ENCODE peak calls at places on chromosomes 2 and 18, in four cellular contexts. One of them, this sample, is unnamed.

GRCh38 chr18:29123706-29124530 is 947.0 kb upstream of the CDH2 start:
- DNase-seq in H1: no peak
- DNase-seq in GM12878: no peak
- DNase-seq in K562: no peak
- DNase-seq in this sample: no peak

GRCh38 chr2:109660046-109660860 is 46.1 kb downstream of the SOWAHC start:
- DNase-seq in H1: no peak
- DNase-seq in GM12878: no peak
- DNase-seq in K562: no peak
- DNase-seq in this sample: no peak

GRCh38 chr18:49584431-49584830 is 22.6 kb downstream of the LIPG start:
- DNase-seq in H1: no peak
- DNase-seq in GM12878: no peak
- DNase-seq in K562: no peak
- DNase-seq in this sample: no peak

GRCh38 chr2:207528980-207529329 is 807 bp upstream of the CREB1 start:
- DNase-seq in H1: no peak
- DNase-seq in GM12878: no peak
- DNase-seq in K562: no peak
- DNase-seq in this sample: no peak

GRCh38 chr2:130381145-130381544 is 25.3 kb downstream of the PTPN18 start:
- DNase-seq in H1: no peak
- DNase-seq in GM12878: no peak
- DNase-seq in K562: no peak
- DNase-seq in this sample: no peak

GRCh38 chr2:78994789-78995188 is 30.7 kb upstream of the REG3G start:
- DNase-seq in H1: no peak
- DNase-seq in GM12878: no peak
- DNase-seq in K562: no peak
- DNase-seq in this sample: no peak

GRCh38 chr2:181607629-181608627 is 49.0 kb downstream of the CERKL start:
- DNase-seq in H1: no peak
- DNase-seq in GM12878: no peak
- DNase-seq in K562: no peak
- DNase-seq in this sample: peak

GRCh38 chr2:12341919-12342318 is 374.8 kb upstream of the TRIB2 start:
- DNase-seq in H1: no peak
- DNase-seq in GM12878: no peak
- DNase-seq in K562: no peak
- DNase-seq in this sample: no peak

GRCh38 chr18:76378526-76379215 is 116.4 kb downstream of the ZNF516 start:
- DNase-seq in H1: no peak
- DNase-seq in GM12878: no peak
- DNase-seq in K562: no peak
- DNase-seq in this sample: no peak

GRCh38 chr2:187917535-187917934 is 363.3 kb upstream of the TFPI start:
- DNase-seq in H1: no peak
- DNase-seq in GM12878: no peak
- DNase-seq in K562: no peak
- DNase-seq in this sample: no peak
- TF ChIP-seq EGR1 in H1: no peak
- TF ChIP-seq EGR1 in GM12878: no peak
- TF ChIP-seq EGR1 in K562: no peak
- TF ChIP-seq EGR1 in this sample: no peak

GRCh38 chr2:139791330-139791729 is 1011.1 kb upstream of the NXPH2 start:
- DNase-seq in H1: no peak
- DNase-seq in GM12878: no peak
- DNase-seq in K562: no peak
- DNase-seq in this sample: no peak

DNA sequence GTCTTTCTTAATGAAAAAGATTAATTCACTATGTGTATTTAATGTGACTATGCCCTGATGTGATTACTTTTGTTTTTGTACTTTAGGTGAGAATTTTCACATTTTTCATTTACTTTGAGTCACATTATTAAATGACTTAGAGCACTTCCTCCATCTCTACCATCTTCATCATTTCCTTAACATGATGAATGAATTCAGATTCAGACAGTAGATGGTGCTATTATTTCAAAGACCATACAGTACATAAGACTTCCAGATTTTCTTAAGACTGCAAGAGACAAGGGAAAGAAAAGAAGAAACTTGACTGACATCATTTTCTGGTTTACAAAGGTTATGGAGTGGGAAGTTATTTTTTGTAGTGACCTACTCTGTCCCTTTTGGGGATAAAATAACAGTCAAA is 1010.6 kb upstream of the NXPH2 start:
- DNase-seq in H1: no peak
- DNase-seq in GM12878: no peak
- DNase-seq in K562: no peak
- DNase-seq in this sample: peak
- TF ChIP-seq EGR1 in H1: no peak
- TF ChIP-seq EGR1 in GM12878: no peak
- TF ChIP-seq EGR1 in K562: no peak
- TF ChIP-seq EGR1 in this sample: no peak

GRCh38 chr2:119264781-119265692 is 41.4 kb downstream of the STEAP3 start:
- DNase-seq in H1: no peak
- DNase-seq in GM12878: peak
- DNase-seq in K562: peak
- DNase-seq in this sample: peak
- TF ChIP-seq EGR1 in H1: no peak
- TF ChIP-seq EGR1 in GM12878: no peak
- TF ChIP-seq EGR1 in K562: peak
- TF ChIP-seq EGR1 in this sample: no peak

GRCh38 chr2:13522917-13523821 is 806.4 kb downstream of the TRIB2 start:
- DNase-seq in H1: no peak
- DNase-seq in GM12878: peak
- DNase-seq in K562: no peak
- DNase-seq in this sample: no peak
- TF ChIP-seq EGR1 in H1: no peak
- TF ChIP-seq EGR1 in GM12878: no peak
- TF ChIP-seq EGR1 in K562: no peak
- TF ChIP-seq EGR1 in this sample: no peak

DNA sequence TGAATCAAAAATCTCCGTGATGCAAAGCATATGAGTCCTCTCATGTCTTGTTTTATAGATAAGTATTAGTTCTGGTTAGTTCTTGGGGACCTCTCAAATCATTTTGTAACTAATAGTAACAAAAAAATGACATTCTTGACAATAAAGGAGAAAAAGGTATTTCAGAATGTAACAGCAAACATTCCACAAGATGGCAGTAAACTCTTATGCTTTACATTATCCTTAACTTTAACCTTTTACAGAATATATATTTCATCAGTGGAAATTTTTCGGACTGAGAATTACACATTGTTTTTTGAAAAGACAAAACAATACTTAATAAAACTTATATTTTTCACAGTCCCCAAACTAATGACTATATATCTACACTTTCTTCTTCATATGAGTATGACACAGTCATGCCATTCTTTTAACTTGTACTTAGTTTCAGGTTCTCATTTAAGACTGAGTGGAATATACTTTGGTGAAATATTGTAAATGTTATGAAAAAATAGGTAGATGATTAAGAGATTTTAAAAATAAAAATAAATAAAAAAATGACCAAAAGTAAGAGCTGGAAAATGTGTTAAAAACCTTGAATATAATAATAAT is 142.9 kb upstream of the NXPH2 start:
- DNase-seq in H1: no peak
- DNase-seq in GM12878: no peak
- DNase-seq in K562: no peak
- DNase-seq in this sample: peak
- TF ChIP-seq EGR1 in H1: no peak
- TF ChIP-seq EGR1 in GM12878: no peak
- TF ChIP-seq EGR1 in K562: no peak
- TF ChIP-seq EGR1 in this sample: no peak

GRCh38 chr2:1641498-1641897 is 102.8 kb downstream of the PXDN start:
- DNase-seq in H1: no peak
- DNase-seq in GM12878: no peak
- DNase-seq in K562: no peak
- DNase-seq in this sample: no peak

GRCh38 chr2:1645761-1646476 is 98.4 kb downstream of the PXDN start:
- DNase-seq in H1: no peak
- DNase-seq in GM12878: no peak
- DNase-seq in K562: no peak
- DNase-seq in this sample: no peak

GRCh38 chr2:1643220-1643619 is 101.1 kb downstream of the PXDN start:
- DNase-seq in H1: no peak
- DNase-seq in GM12878: no peak
- DNase-seq in K562: no peak
- DNase-seq in this sample: no peak

GRCh38 chr2:1642066-1642861 is 102.1 kb downstream of the PXDN start:
- DNase-seq in H1: no peak
- DNase-seq in GM12878: no peak
- DNase-seq in K562: no peak
- DNase-seq in this sample: no peak

GRCh38 chr2:1644427-1644826 is 99.9 kb downstream of the PXDN start:
- DNase-seq in H1: no peak
- DNase-seq in GM12878: no peak
- DNase-seq in K562: no peak
- DNase-seq in this sample: no peak
- TF ChIP-seq EGR1 in H1: no peak
- TF ChIP-seq EGR1 in GM12878: no peak
- TF ChIP-seq EGR1 in K562: no peak
- TF ChIP-seq EGR1 in this sample: no peak

GRCh38 chr2:41409328-41409727 is 638.5 kb upstream of the PKDCC start:
- DNase-seq in H1: no peak
- DNase-seq in GM12878: no peak
- DNase-seq in K562: no peak
- DNase-seq in this sample: no peak
- TF ChIP-seq EGR1 in H1: no peak
- TF ChIP-seq EGR1 in GM12878: no peak
- TF ChIP-seq EGR1 in K562: no peak
- TF ChIP-seq EGR1 in this sample: no peak

GRCh38 chr2:108570416-108570815 is 36.1 kb downstream of the LIMS1 start:
- DNase-seq in H1: no peak
- DNase-seq in GM12878: no peak
- DNase-seq in K562: no peak
- DNase-seq in this sample: no peak
- TF ChIP-seq EGR1 in H1: no peak
- TF ChIP-seq EGR1 in GM12878: no peak
- TF ChIP-seq EGR1 in K562: no peak
- TF ChIP-seq EGR1 in this sample: no peak

GRCh38 chr2:173239644-173240043 is 115.0 kb upstream of the CDCA7 start:
- DNase-seq in H1: no peak
- DNase-seq in GM12878: peak
- DNase-seq in K562: no peak
- DNase-seq in this sample: no peak
- TF ChIP-seq EGR1 in H1: no peak
- TF ChIP-seq EGR1 in GM12878: no peak
- TF ChIP-seq EGR1 in K562: no peak
- TF ChIP-seq EGR1 in this sample: no peak